ENCODE peak calls at places on chromosomes 6 and 20, in four cellular contexts. Z is activated T-helper 1 cell treated with anti-CD3 and anti-CD28 coated beads, Interleukin-2, amount 50 U/mL, for 16 hours; N is activated gamma-delta T cell treated with Interleukin-2 at 50 U/mL for 16 hours; D is HCT116. R is an unnamed sample.

GRCh38 chr6:42038811-42039408 is 11.4 kb upstream of the TAF8 start:
- DNase-seq in Z (no peak), N (no peak), D (no peak), R (no peak)

GRCh38 chr6:141848029-141848890 is 284.5 kb upstream of the GJE1 start:
- DNase-seq in Z (no peak), N (peak), D (no peak), R (peak)

GRCh38 chr6:89793586-89793985 is 26.0 kb downstream of the MDN1 start:
- DNase-seq in Z (no peak), N (no peak), D (no peak), R (no peak)

GRCh38 chr6:152371775-152372174 is 265.4 kb downstream of the SYNE1 start:
- DNase-seq in Z (no peak), N (no peak), D (no peak), R (no peak)

GRCh38 chr6:1029196-1029595 is 282.7 kb upstream of the FOXQ1 start:
- DNase-seq in Z (no peak), N (no peak), D (no peak), R (no peak)

GRCh38 chr20:18404172-18404571 is 62.7 kb downstream of the DZANK1 start:
- DNase-seq in Z (no peak), N (no peak), D (no peak), R (no peak)

GRCh38 chr20:17628101-17628841 is 53.8 kb downstream of the RRBP1 start:
- DNase-seq in Z (no peak), N (no peak), D (no peak), R (no peak)

GRCh38 chr6:18496462-18496861 is 109.3 kb downstream of the RNF144B start:
- DNase-seq in Z (no peak), N (no peak), D (no peak), R (no peak)

GRCh38 chr20:30811896-30812671 is 445.4 kb upstream of the DEFB115 start:
- DNase-seq in Z (no peak), N (no peak), D (no peak), R (no peak)

GRCh38 chr6:18088419-18089296 is 33.8 kb downstream of the NHLRC1 start:
- DNase-seq in Z (no peak), N (no peak), D (no peak), R (no peak)

GRCh38 chr20:23920936-23921335 is 41.4 kb upstream of the CST5 start:
- DNase-seq in Z (no peak), N (no peak), D (no peak), R (no peak)

GRCh38 chr6:169997930-169998218 is 246.5 kb downstream of the ERMARD start:
- DNase-seq in Z (no peak), N (no peak), D (no peak), R (no peak)

GRCh38 chr6:109379706-109380105 is 2.6 kb downstream of the CD164 start:
- DNase-seq in Z (no peak), N (no peak), D (no peak), R (no peak)